ENCODE peak calls at places on chromosome 9, in nine cellular contexts. One of them, this sample, is unnamed.

GRCh38 chr9:124222918-124223720 is 34.6 kb upstream of the NEK6 start:
- DNase-seq in stimulated activated CD4-positive, alpha-beta T cell treated with anti-CD3 and anti-CD28 coated beads, Interleukin-4, amount 100 ng/mL, for 1 hour: no peak
- DNase-seq in upper lobe of right lung: peak
- DNase-seq in A549: no peak
- DNase-seq in activated CD4-positive, alpha-beta T cell treated with anti-CD3 and anti-CD28 coated beads, Interleukin-2, amount 10 ng/mL, durations not matched to agents 7 days and 5 days: no peak
- DNase-seq in NCI-H446: peak
- DNase-seq in GM04504: no peak
- DNase-seq in uterus: peak
- DNase-seq in fibroblast of lung: peak
- DNase-seq in this sample: no peak

GRCh38 chr9:99030082-99030481 is 74.8 kb upstream of the TGFBR1 start:
- DNase-seq in stimulated activated CD4-positive, alpha-beta T cell treated with anti-CD3 and anti-CD28 coated beads, Interleukin-4, amount 100 ng/mL, for 1 hour: no peak
- DNase-seq in fibroblast of lung: peak
- DNase-seq in activated CD4-positive, alpha-beta T cell treated with anti-CD3 and anti-CD28 coated beads, Interleukin-2, amount 10 ng/mL, durations not matched to agents 7 days and 5 days: no peak
- DNase-seq in A549: no peak
- DNase-seq in NCI-H446: no peak
- DNase-seq in GM04504: peak
- DNase-seq in uterus: no peak
- DNase-seq in upper lobe of right lung: no peak
- DNase-seq in this sample: no peak

GRCh38 chr9:93207326-93207814 is 23.4 kb downstream of the WNK2 start:
- DNase-seq in uterus: peak
- DNase-seq in fibroblast of lung: peak
- DNase-seq in upper lobe of right lung: no peak
- DNase-seq in stimulated activated CD4-positive, alpha-beta T cell treated with anti-CD3 and anti-CD28 coated beads, Interleukin-4, amount 100 ng/mL, for 1 hour: no peak
- DNase-seq in A549: no peak
- DNase-seq in GM04504: peak
- DNase-seq in activated CD4-positive, alpha-beta T cell treated with anti-CD3 and anti-CD28 coated beads, Interleukin-2, amount 10 ng/mL, durations not matched to agents 7 days and 5 days: no peak
- DNase-seq in NCI-H446: peak
- DNase-seq in this sample: no peak

GRCh38 chr9:38067892-38068615 is 973 bp downstream of the SHB start:
- DNase-seq in fibroblast of lung: peak
- DNase-seq in stimulated activated CD4-positive, alpha-beta T cell treated with anti-CD3 and anti-CD28 coated beads, Interleukin-4, amount 100 ng/mL, for 1 hour: peak
- DNase-seq in A549: no peak
- DNase-seq in GM04504: no peak
- DNase-seq in NCI-H446: no peak
- DNase-seq in activated CD4-positive, alpha-beta T cell treated with anti-CD3 and anti-CD28 coated beads, Interleukin-2, amount 10 ng/mL, durations not matched to agents 7 days and 5 days: no peak
- DNase-seq in uterus: peak
- DNase-seq in upper lobe of right lung: peak
- DNase-seq in this sample: no peak

GRCh38 chr9:136740971-136741884 is 1.5 kb downstream of the LCN10 start:
- DNase-seq in GM04504: no peak
- DNase-seq in activated CD4-positive, alpha-beta T cell treated with anti-CD3 and anti-CD28 coated beads, Interleukin-2, amount 10 ng/mL, durations not matched to agents 7 days and 5 days: no peak
- DNase-seq in A549: no peak
- DNase-seq in NCI-H446: no peak
- DNase-seq in uterus: no peak
- DNase-seq in stimulated activated CD4-positive, alpha-beta T cell treated with anti-CD3 and anti-CD28 coated beads, Interleukin-4, amount 100 ng/mL, for 1 hour: peak
- DNase-seq in upper lobe of right lung: no peak
- DNase-seq in fibroblast of lung: peak
- DNase-seq in this sample: no peak

GRCh38 chr9:34675048-34675714 is 12.7 kb upstream of the CCL27 start:
- DNase-seq in uterus: peak
- DNase-seq in upper lobe of right lung: no peak
- DNase-seq in A549: peak
- DNase-seq in activated CD4-positive, alpha-beta T cell treated with anti-CD3 and anti-CD28 coated beads, Interleukin-2, amount 10 ng/mL, durations not matched to agents 7 days and 5 days: peak
- DNase-seq in stimulated activated CD4-positive, alpha-beta T cell treated with anti-CD3 and anti-CD28 coated beads, Interleukin-4, amount 100 ng/mL, for 1 hour: peak
- DNase-seq in NCI-H446: peak
- DNase-seq in fibroblast of lung: peak
- DNase-seq in GM04504: no peak
- DNase-seq in this sample: peak

GRCh38 chr9:132141364-132141947 is 20.4 kb upstream of the NTNG2 start:
- DNase-seq in uterus: no peak
- DNase-seq in upper lobe of right lung: no peak
- DNase-seq in NCI-H446: no peak
- DNase-seq in stimulated activated CD4-positive, alpha-beta T cell treated with anti-CD3 and anti-CD28 coated beads, Interleukin-4, amount 100 ng/mL, for 1 hour: no peak
- DNase-seq in GM04504: no peak
- DNase-seq in fibroblast of lung: peak
- DNase-seq in A549: no peak
- DNase-seq in activated CD4-positive, alpha-beta T cell treated with anti-CD3 and anti-CD28 coated beads, Interleukin-2, amount 10 ng/mL, durations not matched to agents 7 days and 5 days: no peak
- DNase-seq in this sample: no peak

GRCh38 chr9:4306066-4306787 is 6.4 kb upstream of the GLIS3 start:
- DNase-seq in fibroblast of lung: no peak
- DNase-seq in A549: no peak
- DNase-seq in stimulated activated CD4-positive, alpha-beta T cell treated with anti-CD3 and anti-CD28 coated beads, Interleukin-4, amount 100 ng/mL, for 1 hour: no peak
- DNase-seq in activated CD4-positive, alpha-beta T cell treated with anti-CD3 and anti-CD28 coated beads, Interleukin-2, amount 10 ng/mL, durations not matched to agents 7 days and 5 days: no peak
- DNase-seq in NCI-H446: no peak
- DNase-seq in upper lobe of right lung: no peak
- DNase-seq in GM04504: no peak
- DNase-seq in uterus: no peak
- DNase-seq in this sample: no peak

GRCh38 chr9:37096628-37097027 is 23.7 kb upstream of the ZCCHC7 start:
- DNase-seq in A549: no peak
- DNase-seq in uterus: no peak
- DNase-seq in GM04504: no peak
- DNase-seq in activated CD4-positive, alpha-beta T cell treated with anti-CD3 and anti-CD28 coated beads, Interleukin-2, amount 10 ng/mL, durations not matched to agents 7 days and 5 days: no peak
- DNase-seq in upper lobe of right lung: no peak
- DNase-seq in stimulated activated CD4-positive, alpha-beta T cell treated with anti-CD3 and anti-CD28 coated beads, Interleukin-4, amount 100 ng/mL, for 1 hour: no peak
- DNase-seq in NCI-H446: no peak
- DNase-seq in fibroblast of lung: no peak
- DNase-seq in this sample: no peak

GRCh38 chr9:116232425-116233159 is 79.0 kb downstream of the PAPPA start:
- DNase-seq in GM04504: peak
- DNase-seq in uterus: no peak
- DNase-seq in activated CD4-positive, alpha-beta T cell treated with anti-CD3 and anti-CD28 coated beads, Interleukin-2, amount 10 ng/mL, durations not matched to agents 7 days and 5 days: no peak
- DNase-seq in fibroblast of lung: no peak
- DNase-seq in stimulated activated CD4-positive, alpha-beta T cell treated with anti-CD3 and anti-CD28 coated beads, Interleukin-4, amount 100 ng/mL, for 1 hour: no peak
- DNase-seq in upper lobe of right lung: no peak
- DNase-seq in A549: peak
- DNase-seq in NCI-H446: no peak
- DNase-seq in this sample: no peak

GRCh38 chr9:38687389-38687842 is 32.5 kb downstream of the FAM240B start:
- DNase-seq in NCI-H446: no peak
- DNase-seq in GM04504: no peak
- DNase-seq in stimulated activated CD4-positive, alpha-beta T cell treated with anti-CD3 and anti-CD28 coated beads, Interleukin-4, amount 100 ng/mL, for 1 hour: peak
- DNase-seq in uterus: peak
- DNase-seq in fibroblast of lung: no peak
- DNase-seq in activated CD4-positive, alpha-beta T cell treated with anti-CD3 and anti-CD28 coated beads, Interleukin-2, amount 10 ng/mL, durations not matched to agents 7 days and 5 days: peak
- DNase-seq in upper lobe of right lung: peak
- DNase-seq in A549: peak
- DNase-seq in this sample: no peak

GRCh38 chr9:123321874-123322770 is 33.9 kb upstream of the CRB2 start:
- DNase-seq in activated CD4-positive, alpha-beta T cell treated with anti-CD3 and anti-CD28 coated beads, Interleukin-2, amount 10 ng/mL, durations not matched to agents 7 days and 5 days: no peak
- DNase-seq in A549: no peak
- DNase-seq in uterus: no peak
- DNase-seq in stimulated activated CD4-positive, alpha-beta T cell treated with anti-CD3 and anti-CD28 coated beads, Interleukin-4, amount 100 ng/mL, for 1 hour: no peak
- DNase-seq in GM04504: no peak
- DNase-seq in upper lobe of right lung: no peak
- DNase-seq in NCI-H446: no peak
- DNase-seq in fibroblast of lung: no peak
- DNase-seq in this sample: no peak